ENCODE peak calls at places on chromosomes 7 and 10, in six cellular contexts. One of them, this sample, is unnamed.

GRCh38 chr7:112550468-112551060 is 69.8 kb downstream of the LSMEM1 start:
- DNase-seq in H9: no peak
- DNase-seq in H1: no peak
- DNase-seq in neuronal stem cell: no peak
- DNase-seq in IMR-90: peak
- DNase-seq in mesenchymal stem cell: peak
- DNase-seq in this sample: peak

GRCh38 chr7:120394595-120394994 is 121.6 kb downstream of the KCND2 start:
- DNase-seq in H9: no peak
- DNase-seq in H1: no peak
- DNase-seq in neuronal stem cell: no peak
- DNase-seq in IMR-90: no peak
- DNase-seq in mesenchymal stem cell: no peak
- DNase-seq in this sample: no peak

GRCh38 chr10:102643346-102644065 is 773 bp upstream of the TRIM8 start:
- DNase-seq in H9: peak
- DNase-seq in H1: peak
- DNase-seq in neuronal stem cell: peak
- DNase-seq in IMR-90: peak
- DNase-seq in mesenchymal stem cell: peak
- DNase-seq in this sample: peak

GRCh38 chr7:96017877-96018276 is 245.5 kb downstream of the DYNC1I1 start:
- DNase-seq in H9: no peak
- DNase-seq in H1: no peak
- DNase-seq in neuronal stem cell: no peak
- DNase-seq in IMR-90: no peak
- DNase-seq in mesenchymal stem cell: no peak
- DNase-seq in this sample: no peak

GRCh38 chr7:52843436-52843835 is 192.0 kb upstream of the POM121L12 start:
- DNase-seq in H9: no peak
- DNase-seq in H1: no peak
- DNase-seq in neuronal stem cell: no peak
- DNase-seq in IMR-90: no peak
- DNase-seq in mesenchymal stem cell: no peak
- DNase-seq in this sample: no peak

GRCh38 chr10:88800152-88801125 is 2.1 kb upstream of the LIPM start:
- DNase-seq in H9: no peak
- DNase-seq in H1: no peak
- DNase-seq in neuronal stem cell: no peak
- DNase-seq in IMR-90: peak
- DNase-seq in mesenchymal stem cell: no peak
- DNase-seq in this sample: peak

GRCh38 chr7:111126987-111127386 is 36.1 kb downstream of the LRRN3 start:
- DNase-seq in H9: no peak
- DNase-seq in H1: no peak
- DNase-seq in neuronal stem cell: no peak
- DNase-seq in IMR-90: peak
- DNase-seq in mesenchymal stem cell: peak
- DNase-seq in this sample: no peak

GRCh38 chr10:116287906-116288501 is 15.0 kb upstream of the GFRA1 start:
- DNase-seq in H9: no peak
- DNase-seq in H1: no peak
- DNase-seq in neuronal stem cell: no peak
- DNase-seq in IMR-90: peak
- DNase-seq in mesenchymal stem cell: peak
- DNase-seq in this sample: no peak

DNA sequence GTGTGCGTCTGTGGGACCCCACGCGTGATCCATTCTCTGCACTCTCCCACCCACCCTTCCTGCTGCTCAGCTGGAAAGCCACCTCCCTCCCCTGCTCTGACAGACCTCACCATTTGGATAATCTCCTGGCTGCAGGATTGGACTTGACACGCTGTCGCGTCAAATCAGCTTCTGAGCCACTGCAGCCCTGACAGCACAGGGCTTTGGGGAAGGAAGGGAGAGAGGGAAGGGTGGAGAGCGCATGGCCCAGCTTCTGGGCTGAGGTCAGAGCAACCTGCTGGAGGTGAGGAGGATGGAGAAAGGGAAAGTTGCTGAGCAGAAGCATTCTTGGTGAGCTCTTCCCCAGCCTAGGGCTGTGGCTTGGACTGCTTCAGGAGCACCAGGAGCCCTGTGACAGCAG is 48.9 kb upstream of the LRRC4 start:
- DNase-seq in H9: no peak
- DNase-seq in H1: no peak
- DNase-seq in neuronal stem cell: no peak
- DNase-seq in IMR-90: no peak
- DNase-seq in mesenchymal stem cell: no peak
- DNase-seq in this sample: no peak
- H2BK5ac ChIP-seq in H9: no peak
- H2BK5ac ChIP-seq in H1: no peak
- H2BK5ac ChIP-seq in neuronal stem cell: no peak
- H2BK5ac ChIP-seq in IMR-90: no peak
- H2BK5ac ChIP-seq in mesenchymal stem cell: no peak
- H2BK5ac ChIP-seq in this sample: no peak

GRCh38 chr7:118858651-118859149 is 634.2 kb downstream of the ANKRD7 start:
- DNase-seq in H9: peak
- DNase-seq in H1: no peak
- DNase-seq in neuronal stem cell: no peak
- DNase-seq in IMR-90: no peak
- DNase-seq in mesenchymal stem cell: no peak
- DNase-seq in this sample: peak

GRCh38 chr7:118855290-118855689 is 630.8 kb downstream of the ANKRD7 start:
- DNase-seq in H9: no peak
- DNase-seq in H1: no peak
- DNase-seq in neuronal stem cell: no peak
- DNase-seq in IMR-90: no peak
- DNase-seq in mesenchymal stem cell: no peak
- DNase-seq in this sample: no peak
- H2BK120ac ChIP-seq in H9: no peak
- H2BK120ac ChIP-seq in H1: no peak
- H2BK120ac ChIP-seq in neuronal stem cell: no peak
- H2BK120ac ChIP-seq in IMR-90: no peak
- H2BK120ac ChIP-seq in mesenchymal stem cell: peak
- H2BK120ac ChIP-seq in this sample: no peak

DNA sequence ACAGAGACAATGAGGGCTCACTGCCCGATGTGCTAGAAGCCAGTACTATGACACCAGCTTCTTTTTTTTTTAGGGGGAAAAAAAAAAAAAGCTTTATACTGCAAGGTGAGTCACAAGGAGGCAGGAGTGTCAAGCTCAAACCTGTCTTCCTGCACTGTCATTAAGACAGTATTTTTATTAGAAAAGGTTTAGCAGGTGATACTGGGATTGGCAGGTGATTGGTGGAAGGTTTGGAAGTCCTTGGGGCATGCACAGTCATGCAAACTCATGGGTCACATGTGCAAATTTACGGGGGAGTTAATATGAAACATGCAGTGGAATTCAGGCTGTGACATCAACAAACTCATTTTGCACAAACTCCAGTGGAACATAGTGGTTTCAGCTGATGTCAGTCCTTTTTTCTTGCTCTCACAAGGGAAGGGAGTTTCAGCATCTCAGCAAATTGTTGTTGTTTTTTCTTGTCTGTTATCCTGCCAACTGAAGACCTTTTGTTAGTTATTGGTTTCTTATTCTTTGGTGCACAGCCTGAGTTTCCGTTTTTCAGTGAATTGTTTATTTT is 530.6 kb downstream of the ANKRD7 start:
- DNase-seq in H9: no peak
- DNase-seq in H1: no peak
- DNase-seq in neuronal stem cell: no peak
- DNase-seq in IMR-90: no peak
- DNase-seq in mesenchymal stem cell: no peak
- DNase-seq in this sample: no peak
- H4K91ac ChIP-seq in H9: no peak
- H4K91ac ChIP-seq in H1: no peak
- H4K91ac ChIP-seq in neuronal stem cell: no peak
- H4K91ac ChIP-seq in IMR-90: no peak
- H4K91ac ChIP-seq in mesenchymal stem cell: no peak
- H4K91ac ChIP-seq in this sample: no peak

DNA sequence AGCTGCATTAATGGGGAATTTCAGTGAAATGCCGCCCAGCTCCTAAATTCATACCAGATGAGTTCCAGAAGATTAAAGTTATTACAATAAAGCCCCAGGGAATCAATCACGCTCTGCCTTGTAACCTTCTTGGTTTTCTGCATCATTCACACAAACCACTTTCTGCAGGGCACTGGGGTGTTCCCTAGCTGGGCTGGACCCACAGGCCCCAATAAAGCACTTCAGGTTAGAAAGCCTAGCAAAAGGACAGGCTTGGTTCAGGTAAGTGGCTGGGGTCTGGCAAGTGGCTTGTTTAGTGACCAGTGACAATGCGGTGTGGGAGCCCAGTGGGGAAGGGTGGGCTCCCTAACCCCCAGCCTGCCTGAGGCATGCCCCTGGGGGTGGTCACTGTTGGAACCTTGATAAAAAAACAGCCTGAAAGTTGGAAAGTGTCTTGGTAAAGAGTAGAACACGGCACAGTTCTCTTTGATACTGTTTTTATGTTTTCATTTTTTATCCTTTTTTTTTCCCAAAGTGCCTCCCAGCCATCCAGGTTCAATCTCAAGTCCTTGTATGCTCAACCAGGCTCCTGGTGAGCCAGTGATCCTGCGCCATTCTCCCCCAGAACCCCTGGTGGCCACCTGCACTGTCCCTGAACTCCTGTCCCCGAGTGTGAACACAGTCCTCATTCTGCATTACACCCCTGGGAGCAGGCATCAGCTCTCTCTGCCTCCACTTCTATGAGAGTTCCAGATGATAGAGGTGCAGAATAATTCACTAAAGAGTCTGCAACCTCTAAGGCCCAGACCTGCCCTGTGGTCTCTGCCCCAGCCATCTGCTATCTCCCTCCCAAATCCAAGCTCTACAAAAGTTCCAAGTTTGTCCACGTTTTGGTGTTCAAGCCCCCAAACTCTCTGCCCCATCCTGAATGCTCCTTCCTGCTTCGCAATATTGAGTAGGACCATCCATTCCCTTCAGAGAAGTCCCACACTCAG is 14.9 kb upstream of the CXCL12 start:
- DNase-seq in H9: no peak
- DNase-seq in H1: no peak
- DNase-seq in neuronal stem cell: no peak
- DNase-seq in IMR-90: no peak
- DNase-seq in mesenchymal stem cell: no peak
- DNase-seq in this sample: no peak
- H2BK5ac ChIP-seq in H9: peak
- H2BK5ac ChIP-seq in H1: peak
- H2BK5ac ChIP-seq in neuronal stem cell: peak
- H2BK5ac ChIP-seq in IMR-90: no peak
- H2BK5ac ChIP-seq in mesenchymal stem cell: no peak
- H2BK5ac ChIP-seq in this sample: no peak

GRCh38 chr10:71457908-71458307 is 61.2 kb downstream of the CDH23 start:
- DNase-seq in H9: no peak
- DNase-seq in H1: no peak
- DNase-seq in neuronal stem cell: no peak
- DNase-seq in IMR-90: no peak
- DNase-seq in mesenchymal stem cell: no peak
- DNase-seq in this sample: no peak
- H2BK120ac ChIP-seq in H9: no peak
- H2BK120ac ChIP-seq in H1: no peak
- H2BK120ac ChIP-seq in neuronal stem cell: no peak
- H2BK120ac ChIP-seq in IMR-90: no peak
- H2BK120ac ChIP-seq in mesenchymal stem cell: no peak
- H2BK120ac ChIP-seq in this sample: no peak

GRCh38 chr10:17353568-17353967 is 100.8 kb downstream of the ST8SIA6 start:
- DNase-seq in H9: no peak
- DNase-seq in H1: no peak
- DNase-seq in neuronal stem cell: no peak
- DNase-seq in IMR-90: peak
- DNase-seq in mesenchymal stem cell: no peak
- DNase-seq in this sample: peak
- H4K91ac ChIP-seq in H9: no peak
- H4K91ac ChIP-seq in H1: no peak
- H4K91ac ChIP-seq in neuronal stem cell: no peak
- H4K91ac ChIP-seq in IMR-90: no peak
- H4K91ac ChIP-seq in mesenchymal stem cell: no peak
- H4K91ac ChIP-seq in this sample: no peak

GRCh38 chr10:7094781-7095180 is 316.1 kb downstream of the SFMBT2 start:
- DNase-seq in H9: no peak
- DNase-seq in H1: no peak
- DNase-seq in neuronal stem cell: no peak
- DNase-seq in IMR-90: peak
- DNase-seq in mesenchymal stem cell: peak
- DNase-seq in this sample: no peak
- H2BK5ac ChIP-seq in H9: no peak
- H2BK5ac ChIP-seq in H1: no peak
- H2BK5ac ChIP-seq in neuronal stem cell: no peak
- H2BK5ac ChIP-seq in IMR-90: no peak
- H2BK5ac ChIP-seq in mesenchymal stem cell: no peak
- H2BK5ac ChIP-seq in this sample: no peak

GRCh38 chr10:124615259-124615658 is 128.9 kb downstream of the FAM53B start:
- DNase-seq in H9: no peak
- DNase-seq in H1: no peak
- DNase-seq in neuronal stem cell: no peak
- DNase-seq in IMR-90: no peak
- DNase-seq in mesenchymal stem cell: no peak
- DNase-seq in this sample: no peak
- H2BK120ac ChIP-seq in H9: no peak
- H2BK120ac ChIP-seq in H1: no peak
- H2BK120ac ChIP-seq in neuronal stem cell: no peak
- H2BK120ac ChIP-seq in IMR-90: no peak
- H2BK120ac ChIP-seq in mesenchymal stem cell: no peak
- H2BK120ac ChIP-seq in this sample: no peak

DNA sequence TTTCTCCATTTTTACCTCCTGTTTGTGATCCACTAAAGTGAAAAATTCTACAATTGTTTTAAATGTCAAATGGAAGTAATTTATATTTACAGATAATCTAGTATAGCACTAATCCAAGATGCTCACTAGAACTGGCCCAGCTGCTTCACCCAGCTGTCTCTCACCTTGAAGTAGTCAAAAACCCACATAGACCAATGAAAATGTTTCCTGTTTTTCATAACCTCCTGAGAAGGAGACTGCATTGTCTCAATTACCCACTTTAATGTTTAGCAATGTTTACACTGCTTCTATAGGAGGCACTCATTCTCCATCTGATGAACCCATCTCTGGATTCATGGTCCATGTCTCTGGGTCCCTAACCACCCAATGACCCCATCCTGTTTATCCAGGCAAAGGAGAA is 56.1 kb upstream of the ADO start:
- DNase-seq in H9: no peak
- DNase-seq in H1: no peak
- DNase-seq in neuronal stem cell: no peak
- DNase-seq in IMR-90: no peak
- DNase-seq in mesenchymal stem cell: no peak
- DNase-seq in this sample: no peak
- H4K91ac ChIP-seq in H9: no peak
- H4K91ac ChIP-seq in H1: no peak
- H4K91ac ChIP-seq in neuronal stem cell: no peak
- H4K91ac ChIP-seq in IMR-90: no peak
- H4K91ac ChIP-seq in mesenchymal stem cell: no peak
- H4K91ac ChIP-seq in this sample: no peak